ENCODE peak calls at places on chromosomes 5 and 9, in four cellular contexts. One of them, this sample, is unnamed.

GRCh38 chr5:132243366-132243977 is 14.0 kb upstream of the PDLIM4 start:
- DNase-seq in H9: no peak
- DNase-seq in H1: no peak
- DNase-seq in mesendoderm: no peak
- DNase-seq in this sample: no peak

GRCh38 chr9:95092321-95093072 is 225.0 kb downstream of the FANCC start:
- DNase-seq in H9: no peak
- DNase-seq in mesendoderm: no peak
- DNase-seq in H1: no peak
- DNase-seq in this sample: peak

GRCh38 chr5:67606586-67606947 is 410.0 kb upstream of the CD180 start:
- DNase-seq in mesendoderm: no peak
- DNase-seq in H9: no peak
- DNase-seq in H1: no peak
- DNase-seq in this sample: no peak

GRCh38 chr5:54469655-54470054 is 14.2 kb downstream of the HSPB3 start:
- DNase-seq in mesendoderm: no peak
- DNase-seq in H9: no peak
- DNase-seq in H1: no peak
- DNase-seq in this sample: peak

GRCh38 chr9:125649826-125650225 is 57.2 kb downstream of the MAPKAP1 start:
- DNase-seq in H1: no peak
- DNase-seq in mesendoderm: no peak
- DNase-seq in H9: no peak
- DNase-seq in this sample: no peak

GRCh38 chr5:112154940-112155686 is 264.0 kb downstream of the EPB41L4A start:
- DNase-seq in mesendoderm: no peak
- DNase-seq in H9: no peak
- DNase-seq in H1: no peak
- DNase-seq in this sample: peak

GRCh38 chr5:10654566-10654965 is 90.7 kb downstream of the ANKRD33B start:
- DNase-seq in mesendoderm: no peak
- DNase-seq in H9: peak
- DNase-seq in H1: no peak
- DNase-seq in this sample: no peak

GRCh38 chr5:92378961-92379611 is 996.0 kb upstream of the ARRDC3 start:
- DNase-seq in H1: no peak
- DNase-seq in mesendoderm: peak
- DNase-seq in H9: peak
- DNase-seq in this sample: peak

GRCh38 chr9:109934499-109935214 is 154.7 kb downstream of the PALM2AKAP2 start:
- DNase-seq in mesendoderm: peak
- DNase-seq in H9: no peak
- DNase-seq in H1: no peak
- DNase-seq in this sample: peak

GRCh38 chr5:10366310-10367297 is 13.1 kb downstream of the MARCHF6 start:
- DNase-seq in H1: no peak
- DNase-seq in mesendoderm: no peak
- DNase-seq in H9: no peak
- DNase-seq in this sample: peak

GRCh38 chr9:132679946-132680620 is 9.8 kb downstream of the GTF3C4 start:
- DNase-seq in mesendoderm: no peak
- DNase-seq in H9: no peak
- DNase-seq in H1: no peak
- DNase-seq in this sample: no peak

GRCh38 chr5:28217695-28218094 is 1179.3 kb upstream of the CDH9 start:
- DNase-seq in H9: no peak
- DNase-seq in mesendoderm: no peak
- DNase-seq in H1: no peak
- DNase-seq in this sample: no peak

GRCh38 chr5:128254789-128255188 is 171.2 kb downstream of the SLC12A2 start:
- DNase-seq in mesendoderm: peak
- DNase-seq in H9: no peak
- DNase-seq in H1: no peak
- DNase-seq in this sample: no peak

GRCh38 chr9:115668506-115668905 is 485.1 kb upstream of the PAPPA start:
- DNase-seq in mesendoderm: peak
- DNase-seq in H9: no peak
- DNase-seq in H1: no peak
- DNase-seq in this sample: peak

GRCh38 chr5:43425965-43426364 is 13.8 kb upstream of the CCL28 start:
- DNase-seq in mesendoderm: no peak
- DNase-seq in H1: no peak
- DNase-seq in H9: no peak
- DNase-seq in this sample: peak

GRCh38 chr5:157259699-157260098 is 6.2 kb upstream of the CYFIP2 start:
- DNase-seq in mesendoderm: no peak
- DNase-seq in H1: no peak
- DNase-seq in H9: no peak
- DNase-seq in this sample: no peak

GRCh38 chr5:111741270-111741669 is 15.7 kb downstream of the NREP start:
- DNase-seq in H9: no peak
- DNase-seq in mesendoderm: no peak
- DNase-seq in H1: no peak
- DNase-seq in this sample: peak

GRCh38 chr9:128836509-128837145 is 7.0 kb upstream of the SPOUT1 start:
- DNase-seq in H1: no peak
- DNase-seq in H9: no peak
- DNase-seq in mesendoderm: no peak
- DNase-seq in this sample: no peak

GRCh38 chr9:129102791-129103594 is 7.6 kb downstream of the CRAT start:
- DNase-seq in H9: peak
- DNase-seq in mesendoderm: peak
- DNase-seq in H1: no peak
- DNase-seq in this sample: peak

GRCh38 chr9:133772581-133772980 is 34.4 kb upstream of the SARDH start:
- DNase-seq in H1: no peak
- DNase-seq in mesendoderm: no peak
- DNase-seq in H9: no peak
- DNase-seq in this sample: no peak

GRCh38 chr9:90002299-90003045 is 397.7 kb downstream of the GADD45G start:
- DNase-seq in mesendoderm: peak
- DNase-seq in H1: no peak
- DNase-seq in H9: no peak
- DNase-seq in this sample: no peak

GRCh38 chr5:114450516-114450909 is 88.6 kb downstream of the KCNN2 start:
- DNase-seq in mesendoderm: peak
- DNase-seq in H9: no peak
- DNase-seq in H1: no peak
- DNase-seq in this sample: peak

GRCh38 chr5:1371602-1372342 is 26.9 kb upstream of the CLPTM1L start:
- DNase-seq in H9: no peak
- DNase-seq in mesendoderm: no peak
- DNase-seq in H1: no peak
- DNase-seq in this sample: no peak

GRCh38 chr9:106962615-106963363 is 99.8 kb downstream of the ZNF462 start:
- DNase-seq in mesendoderm: no peak
- DNase-seq in H1: no peak
- DNase-seq in H9: no peak
- DNase-seq in this sample: no peak

GRCh38 chr5:173554038-173554955 is 62.2 kb downstream of the BOD1 start:
- DNase-seq in H9: no peak
- DNase-seq in mesendoderm: no peak
- DNase-seq in H1: no peak
- DNase-seq in this sample: no peak

GRCh38 chr5:79750611-79751510 is 61.2 kb downstream of the CMYA5 start:
- DNase-seq in H9: no peak
- DNase-seq in mesendoderm: no peak
- DNase-seq in H1: no peak
- DNase-seq in this sample: no peak

GRCh38 chr5:72508241-72509170 is 1.3 kb upstream of the ZNF366 start:
- DNase-seq in mesendoderm: no peak
- DNase-seq in H1: no peak
- DNase-seq in H9: no peak
- DNase-seq in this sample: no peak
- H2AK5ac ChIP-seq in mesendoderm: no peak
- H2AK5ac ChIP-seq in H1: no peak
- H2AK5ac ChIP-seq in H9: no peak
- H2AK5ac ChIP-seq in this sample: peak

GRCh38 chr9:121252104-121252851 is 15.7 kb upstream of the GSN start:
- DNase-seq in H1: no peak
- DNase-seq in mesendoderm: no peak
- DNase-seq in H9: no peak
- DNase-seq in this sample: no peak

GRCh38 chr9:121246821-121247511 is 21.0 kb upstream of the GSN start:
- DNase-seq in H9: no peak
- DNase-seq in H1: no peak
- DNase-seq in mesendoderm: no peak
- DNase-seq in this sample: peak

GRCh38 chr9:121253162-121253561 is 14.8 kb upstream of the GSN start:
- DNase-seq in H9: no peak
- DNase-seq in H1: no peak
- DNase-seq in mesendoderm: no peak
- DNase-seq in this sample: no peak

GRCh38 chr9:121253821-121254471 is 14.0 kb upstream of the GSN start:
- DNase-seq in H1: no peak
- DNase-seq in H9: no peak
- DNase-seq in mesendoderm: peak
- DNase-seq in this sample: no peak

DNA sequence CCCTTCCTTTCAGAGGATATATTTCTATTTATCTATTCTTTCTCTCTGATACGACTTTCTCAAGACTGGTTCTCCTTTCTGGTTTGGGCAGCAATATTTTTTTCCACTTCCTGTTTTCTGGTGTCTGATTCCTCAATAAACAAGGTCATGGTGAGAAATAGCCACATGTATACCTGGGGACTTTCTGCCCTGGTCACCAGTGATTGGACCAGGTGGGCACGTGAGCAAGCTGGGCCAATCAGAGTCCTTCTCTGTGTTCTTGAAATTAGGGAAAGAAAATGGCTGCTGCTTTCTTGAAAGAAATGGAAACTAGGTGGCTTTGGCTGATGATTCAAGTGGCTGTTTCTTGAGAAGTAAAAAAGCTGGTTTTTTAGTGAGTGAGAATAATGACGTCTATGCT is 18.4 kb upstream of the GSN start:
- DNase-seq in H1: no peak
- DNase-seq in H9: no peak
- DNase-seq in mesendoderm: no peak
- DNase-seq in this sample: no peak
- H4K5ac ChIP-seq in H1: no peak
- H4K5ac ChIP-seq in H9: no peak
- H4K5ac ChIP-seq in mesendoderm: no peak
- H4K5ac ChIP-seq in this sample: no peak

GRCh38 chr5:150109921-150110320 is 23.6 kb upstream of the CSF1R start:
- DNase-seq in mesendoderm: peak
- DNase-seq in H9: peak
- DNase-seq in H1: no peak
- DNase-seq in this sample: no peak

GRCh38 chr5:150106669-150107068 is 20.3 kb upstream of the CSF1R start:
- DNase-seq in H9: no peak
- DNase-seq in H1: no peak
- DNase-seq in mesendoderm: no peak
- DNase-seq in this sample: no peak

GRCh38 chr5:150111121-150111520 is 24.8 kb upstream of the CSF1R start:
- DNase-seq in H1: no peak
- DNase-seq in H9: no peak
- DNase-seq in mesendoderm: no peak
- DNase-seq in this sample: no peak

GRCh38 chr5:150107909-150108447 is 21.6 kb upstream of the CSF1R start:
- DNase-seq in mesendoderm: peak
- DNase-seq in H9: no peak
- DNase-seq in H1: no peak
- DNase-seq in this sample: peak

GRCh38 chr5:150108711-150109605 is 22.6 kb upstream of the CSF1R start:
- DNase-seq in H9: no peak
- DNase-seq in H1: no peak
- DNase-seq in mesendoderm: no peak
- DNase-seq in this sample: no peak
- H2AK5ac ChIP-seq in H9: no peak
- H2AK5ac ChIP-seq in H1: no peak
- H2AK5ac ChIP-seq in mesendoderm: no peak
- H2AK5ac ChIP-seq in this sample: peak

GRCh38 chr9:120286530-120286929 is 293.4 kb downstream of the CDK5RAP2 start:
- DNase-seq in H9: no peak
- DNase-seq in H1: no peak
- DNase-seq in mesendoderm: no peak
- DNase-seq in this sample: no peak
- H4K5ac ChIP-seq in H9: no peak
- H4K5ac ChIP-seq in H1: no peak
- H4K5ac ChIP-seq in mesendoderm: no peak
- H4K5ac ChIP-seq in this sample: no peak

DNA sequence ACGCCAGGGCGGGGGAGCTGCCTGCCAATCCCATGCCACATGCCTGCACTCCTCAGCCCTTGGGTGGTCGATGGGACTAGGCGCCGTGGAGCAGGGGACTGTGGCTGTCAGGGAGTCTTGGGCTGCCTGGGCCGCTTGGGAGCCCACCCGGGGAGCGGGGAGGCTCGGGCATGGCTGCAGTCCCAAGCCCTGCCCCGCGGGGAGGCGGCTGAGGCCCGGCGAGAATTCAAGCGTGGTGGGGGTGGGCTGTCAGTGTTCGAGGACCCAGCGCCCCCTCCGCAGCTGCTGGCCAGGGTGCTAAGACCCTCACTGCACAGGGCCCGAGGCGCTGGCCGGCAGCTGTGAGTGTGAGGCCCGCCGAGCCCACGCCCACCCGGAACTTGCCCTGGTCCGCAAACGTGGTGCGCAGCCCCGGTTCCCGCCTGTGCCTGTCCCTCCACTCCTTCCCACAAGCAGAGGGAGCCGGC is 83.2 kb upstream of the DMRTA1 start:
- DNase-seq in H9: no peak
- DNase-seq in H1: no peak
- DNase-seq in mesendoderm: no peak
- DNase-seq in this sample: no peak
- H2AK5ac ChIP-seq in H9: no peak
- H2AK5ac ChIP-seq in H1: no peak
- H2AK5ac ChIP-seq in mesendoderm: no peak
- H2AK5ac ChIP-seq in this sample: no peak

GRCh38 chr9:27335088-27335487 is 38.1 kb upstream of the EQTN start:
- DNase-seq in H9: no peak
- DNase-seq in H1: no peak
- DNase-seq in mesendoderm: no peak
- DNase-seq in this sample: no peak

GRCh38 chr9:27333241-27334052 is 36.5 kb upstream of the EQTN start:
- DNase-seq in H9: peak
- DNase-seq in H1: peak
- DNase-seq in mesendoderm: peak
- DNase-seq in this sample: peak

GRCh38 chr9:27329292-27329691 is 32.3 kb upstream of the EQTN start:
- DNase-seq in mesendoderm: no peak
- DNase-seq in H1: no peak
- DNase-seq in H9: no peak
- DNase-seq in this sample: no peak

GRCh38 chr9:27336829-27337228 is 39.9 kb upstream of the EQTN start:
- DNase-seq in H9: no peak
- DNase-seq in H1: no peak
- DNase-seq in mesendoderm: no peak
- DNase-seq in this sample: no peak

DNA sequence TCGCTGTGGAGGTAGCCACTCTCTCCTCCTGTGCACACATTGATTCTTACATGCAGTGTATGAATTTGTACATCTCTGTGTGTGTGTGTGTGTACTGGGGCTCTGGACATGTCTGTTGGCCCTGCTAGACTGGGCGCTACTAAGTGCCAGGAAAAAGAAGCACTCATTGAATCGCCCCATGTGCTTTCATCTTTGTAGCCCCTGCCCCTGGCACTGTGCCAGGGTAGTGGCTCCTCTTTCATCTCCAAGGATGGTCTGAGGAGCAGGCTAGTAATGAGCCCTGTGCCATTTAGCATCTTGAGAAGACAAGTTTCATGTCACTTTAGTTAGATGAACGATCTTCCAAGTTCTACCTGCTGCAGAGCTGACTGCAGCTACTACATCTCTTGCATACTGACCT is 34.4 kb upstream of the EQTN start:
- DNase-seq in mesendoderm: no peak
- DNase-seq in H1: no peak
- DNase-seq in H9: no peak
- DNase-seq in this sample: no peak
- H4K5ac ChIP-seq in mesendoderm: no peak
- H4K5ac ChIP-seq in H1: no peak
- H4K5ac ChIP-seq in H9: no peak
- H4K5ac ChIP-seq in this sample: no peak